ENCODE peak calls at places on chromosome 6, in six cellular contexts. One of them, this sample, is unnamed.

GRCh38 chr6:51473996-51474975 is 613.1 kb downstream of the PKHD1 start:
- DNase-seq in AG10803: no peak
- DNase-seq in WERI-Rb-1: no peak
- DNase-seq in left ventricle myocardium inferior: no peak
- DNase-seq in heart left ventricle: no peak
- DNase-seq in cardiac fibroblast: no peak
- DNase-seq in this sample: no peak

GRCh38 chr6:116016846-116017545 is 43.7 kb downstream of the FRK start:
- DNase-seq in heart left ventricle: no peak
- DNase-seq in AG10803: no peak
- DNase-seq in WERI-Rb-1: no peak
- DNase-seq in cardiac fibroblast: peak
- DNase-seq in left ventricle myocardium inferior: no peak
- DNase-seq in this sample: no peak

GRCh38 chr6:7615611-7616383 is 25.8 kb downstream of the SNRNP48 start:
- DNase-seq in left ventricle myocardium inferior: no peak
- DNase-seq in cardiac fibroblast: peak
- DNase-seq in WERI-Rb-1: peak
- DNase-seq in AG10803: peak
- DNase-seq in heart left ventricle: no peak
- DNase-seq in this sample: peak

GRCh38 chr6:34189806-34190503 is 44.1 kb upstream of the GRM4 start:
- DNase-seq in left ventricle myocardium inferior: peak
- DNase-seq in WERI-Rb-1: no peak
- DNase-seq in heart left ventricle: no peak
- DNase-seq in cardiac fibroblast: no peak
- DNase-seq in AG10803: no peak
- DNase-seq in this sample: no peak

GRCh38 chr6:55980627-55981211 is 105.3 kb upstream of the BMP5 start:
- DNase-seq in AG10803: peak
- DNase-seq in cardiac fibroblast: peak
- DNase-seq in heart left ventricle: peak
- DNase-seq in WERI-Rb-1: peak
- DNase-seq in left ventricle myocardium inferior: no peak
- DNase-seq in this sample: peak

GRCh38 chr6:39361657-39362486 is 39.4 kb upstream of the KCNK16 start:
- DNase-seq in AG10803: peak
- DNase-seq in left ventricle myocardium inferior: peak
- DNase-seq in heart left ventricle: peak
- DNase-seq in WERI-Rb-1: peak
- DNase-seq in cardiac fibroblast: peak
- DNase-seq in this sample: peak

GRCh38 chr6:118679293-118679692 is 27.9 kb upstream of the CEP85L start:
- DNase-seq in heart left ventricle: no peak
- DNase-seq in WERI-Rb-1: no peak
- DNase-seq in cardiac fibroblast: peak
- DNase-seq in left ventricle myocardium inferior: no peak
- DNase-seq in AG10803: peak
- DNase-seq in this sample: no peak

GRCh38 chr6:56866917-56867522 is 87.9 kb upstream of the BEND6 start:
- DNase-seq in left ventricle myocardium inferior: no peak
- DNase-seq in AG10803: no peak
- DNase-seq in WERI-Rb-1: no peak
- DNase-seq in heart left ventricle: no peak
- DNase-seq in cardiac fibroblast: peak
- DNase-seq in this sample: no peak

GRCh38 chr6:41416165-41416837 is 80.9 kb downstream of the NCR2 start:
- DNase-seq in cardiac fibroblast: no peak
- DNase-seq in heart left ventricle: no peak
- DNase-seq in WERI-Rb-1: peak
- DNase-seq in left ventricle myocardium inferior: no peak
- DNase-seq in AG10803: no peak
- DNase-seq in this sample: no peak

GRCh38 chr6:18148304-18149025 is 6.4 kb downstream of the TPMT start:
- DNase-seq in left ventricle myocardium inferior: no peak
- DNase-seq in cardiac fibroblast: peak
- DNase-seq in AG10803: peak
- DNase-seq in heart left ventricle: no peak
- DNase-seq in WERI-Rb-1: no peak
- DNase-seq in this sample: peak

DNA sequence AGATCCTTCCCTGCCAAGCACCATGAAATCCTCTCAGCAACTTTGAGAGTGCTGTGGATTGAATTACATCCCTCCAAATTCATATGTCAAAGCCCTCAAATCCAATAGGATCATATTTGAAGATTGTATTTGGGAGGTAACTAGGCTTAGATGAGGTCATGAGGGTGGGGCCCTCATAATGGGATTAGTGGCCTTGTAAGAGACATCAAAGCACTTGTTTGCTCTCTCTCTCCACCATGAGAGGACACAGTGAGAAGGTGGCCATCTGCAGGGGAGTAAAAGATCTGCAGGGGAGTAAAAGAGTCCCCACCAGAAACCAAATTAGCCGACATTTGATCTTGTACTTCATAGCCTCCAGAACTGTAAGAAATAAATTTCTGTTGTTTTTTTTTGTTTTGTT is 298.2 kb downstream of the SAMD5 start:
- DNase-seq in WERI-Rb-1: no peak
- DNase-seq in heart left ventricle: no peak
- DNase-seq in left ventricle myocardium inferior: no peak
- DNase-seq in AG10803: no peak
- DNase-seq in cardiac fibroblast: no peak
- DNase-seq in this sample: no peak
- TF ChIP-seq CTCF in WERI-Rb-1: no peak
- TF ChIP-seq CTCF in heart left ventricle: no peak
- TF ChIP-seq CTCF in left ventricle myocardium inferior: no peak
- TF ChIP-seq CTCF in AG10803: no peak
- TF ChIP-seq CTCF in cardiac fibroblast: no peak
- TF ChIP-seq CTCF in this sample: no peak

DNA sequence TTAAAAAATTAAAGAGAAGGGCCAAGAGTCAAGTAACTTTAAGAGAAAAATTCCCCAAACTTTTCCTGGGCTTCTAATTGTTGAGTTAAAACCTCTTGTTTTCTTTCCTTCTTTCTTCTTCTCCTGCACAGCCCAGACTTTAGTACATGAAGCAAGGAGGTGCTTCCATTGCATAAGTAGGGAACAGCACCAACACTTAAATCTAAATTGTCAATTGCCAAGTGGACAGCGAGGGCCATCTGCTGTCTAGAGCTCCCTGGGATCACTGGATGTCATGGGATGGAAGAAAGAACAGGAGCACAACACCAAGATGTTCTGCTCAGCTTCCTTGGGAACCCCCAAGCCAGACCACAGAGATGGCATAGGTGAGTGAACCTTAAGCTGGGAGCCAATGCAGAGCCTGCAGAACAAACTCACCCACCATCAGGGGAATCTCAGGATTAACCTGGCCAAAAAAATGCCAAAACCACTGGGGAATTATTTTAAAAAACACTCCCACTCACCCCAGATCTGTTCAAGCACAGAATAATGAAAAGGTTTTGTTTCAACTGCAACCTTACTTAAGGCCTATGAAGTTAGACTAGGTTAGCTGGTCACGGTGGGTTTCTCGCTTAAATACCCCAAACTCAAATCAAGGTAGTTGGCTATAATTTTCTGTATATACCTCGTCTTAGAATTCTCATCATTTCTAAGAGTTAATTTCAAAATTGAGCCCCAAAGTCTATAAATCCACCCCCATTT is 67.8 kb downstream of the TNFRSF21 start:
- DNase-seq in cardiac fibroblast: peak
- DNase-seq in WERI-Rb-1: peak
- DNase-seq in left ventricle myocardium inferior: no peak
- DNase-seq in AG10803: peak
- DNase-seq in heart left ventricle: no peak
- DNase-seq in this sample: no peak
- TF ChIP-seq CTCF in cardiac fibroblast: peak
- TF ChIP-seq CTCF in WERI-Rb-1: peak
- TF ChIP-seq CTCF in left ventricle myocardium inferior: no peak
- TF ChIP-seq CTCF in AG10803: peak
- TF ChIP-seq CTCF in heart left ventricle: no peak
- TF ChIP-seq CTCF in this sample: no peak

DNA sequence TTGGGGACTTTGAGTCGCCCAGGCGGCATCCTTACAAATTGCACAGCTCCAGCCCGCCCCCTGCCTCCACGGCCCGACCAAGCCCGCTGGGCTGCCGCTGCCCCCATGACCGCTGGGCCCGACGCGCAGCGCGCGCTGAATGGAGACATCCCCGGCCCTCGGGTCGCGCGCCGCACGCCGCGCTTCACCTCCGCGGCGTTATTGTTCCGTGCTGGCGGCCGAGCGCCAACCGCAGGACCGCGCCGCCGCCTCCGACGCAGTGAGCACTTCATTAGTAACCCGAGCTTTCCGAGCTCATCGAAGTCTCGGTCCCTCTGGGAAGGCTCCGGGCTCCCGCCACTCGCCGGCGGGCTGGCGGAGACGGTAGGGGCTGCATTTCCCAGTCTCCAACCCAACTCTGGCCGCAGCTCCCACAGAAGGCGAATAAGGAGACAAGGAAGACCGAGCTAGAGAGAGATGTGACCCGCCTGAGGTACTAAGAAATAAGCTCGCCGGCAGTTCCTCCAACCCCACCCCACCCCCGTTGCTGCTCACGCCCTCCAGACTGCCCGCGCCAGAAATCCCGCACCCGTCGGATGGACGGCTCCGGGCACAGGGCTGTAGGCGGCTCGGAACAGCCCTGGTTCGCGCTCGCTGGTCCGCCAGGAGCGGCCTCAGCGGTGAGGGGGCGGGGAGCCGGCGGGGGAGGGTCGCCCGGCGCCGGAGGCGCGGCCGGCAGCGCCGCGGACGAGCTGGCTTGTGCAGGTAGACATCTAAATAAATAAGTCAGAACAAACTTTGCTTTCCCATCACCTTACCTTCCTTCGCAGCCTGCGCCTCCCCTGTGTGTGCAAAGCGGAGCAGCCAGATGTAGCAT is 683 bp downstream of the EPHA7 start:
- DNase-seq in heart left ventricle: peak
- DNase-seq in cardiac fibroblast: peak
- DNase-seq in WERI-Rb-1: peak
- DNase-seq in left ventricle myocardium inferior: peak
- DNase-seq in AG10803: no peak
- DNase-seq in this sample: no peak
- TF ChIP-seq CTCF in heart left ventricle: no peak
- TF ChIP-seq CTCF in cardiac fibroblast: no peak
- TF ChIP-seq CTCF in WERI-Rb-1: peak
- TF ChIP-seq CTCF in left ventricle myocardium inferior: no peak
- TF ChIP-seq CTCF in AG10803: no peak
- TF ChIP-seq CTCF in this sample: no peak

DNA sequence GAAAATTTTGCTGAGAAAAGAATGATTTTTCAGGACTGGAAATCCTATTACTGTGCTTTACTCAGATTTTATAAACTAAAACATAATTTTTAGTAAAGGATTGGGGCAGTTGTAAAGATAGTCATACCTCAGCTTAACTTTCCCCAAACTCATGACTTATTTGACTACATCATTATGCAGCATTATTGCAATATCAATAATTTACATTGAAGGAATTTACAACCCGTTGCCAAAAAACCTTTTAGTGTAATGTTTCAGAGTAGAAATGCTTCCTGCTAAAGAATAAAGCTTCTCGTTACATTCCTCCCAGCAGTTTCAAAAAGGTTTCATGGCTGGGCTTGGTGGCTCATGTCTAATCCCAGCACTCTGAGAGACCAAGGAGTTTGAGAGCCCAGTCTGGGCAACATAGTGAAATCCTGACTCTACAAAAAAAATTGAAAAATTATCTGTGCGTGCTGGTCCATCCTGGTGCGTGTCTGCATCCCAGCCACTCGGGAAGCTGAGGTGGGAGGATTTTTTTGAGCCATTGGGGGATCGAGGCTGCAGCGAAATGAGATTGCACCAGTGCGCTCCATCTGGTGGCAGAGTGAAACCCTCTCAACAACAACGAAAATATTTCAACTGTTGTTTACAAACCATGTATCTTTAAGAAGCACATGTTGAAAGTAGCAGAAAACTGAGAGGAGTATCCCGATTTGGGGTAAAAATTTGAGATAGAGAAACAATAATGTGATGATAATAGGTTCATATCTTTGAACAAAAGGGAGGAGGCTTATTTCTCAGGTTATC is 4.4 kb downstream of the AMD1 start:
- DNase-seq in WERI-Rb-1: peak
- DNase-seq in heart left ventricle: no peak
- DNase-seq in cardiac fibroblast: peak
- DNase-seq in left ventricle myocardium inferior: no peak
- DNase-seq in AG10803: peak
- DNase-seq in this sample: no peak
- TF ChIP-seq CTCF in WERI-Rb-1: peak
- TF ChIP-seq CTCF in heart left ventricle: peak
- TF ChIP-seq CTCF in cardiac fibroblast: peak
- TF ChIP-seq CTCF in left ventricle myocardium inferior: peak
- TF ChIP-seq CTCF in AG10803: peak
- TF ChIP-seq CTCF in this sample: peak

GRCh38 chr6:144248470-144249301 is 36.4 kb upstream of the UTRN start:
- DNase-seq in AG10803: peak
- DNase-seq in WERI-Rb-1: no peak
- DNase-seq in left ventricle myocardium inferior: no peak
- DNase-seq in cardiac fibroblast: peak
- DNase-seq in heart left ventricle: no peak
- DNase-seq in this sample: peak

GRCh38 chr6:144248003-144248402 is 37.1 kb upstream of the UTRN start:
- DNase-seq in heart left ventricle: no peak
- DNase-seq in cardiac fibroblast: no peak
- DNase-seq in left ventricle myocardium inferior: no peak
- DNase-seq in WERI-Rb-1: no peak
- DNase-seq in AG10803: no peak
- DNase-seq in this sample: no peak

GRCh38 chr6:144244688-144245087 is 40.4 kb upstream of the UTRN start:
- DNase-seq in heart left ventricle: no peak
- DNase-seq in AG10803: no peak
- DNase-seq in cardiac fibroblast: no peak
- DNase-seq in WERI-Rb-1: no peak
- DNase-seq in left ventricle myocardium inferior: no peak
- DNase-seq in this sample: no peak
- TF ChIP-seq CTCF in heart left ventricle: no peak
- TF ChIP-seq CTCF in AG10803: no peak
- TF ChIP-seq CTCF in cardiac fibroblast: no peak
- TF ChIP-seq CTCF in WERI-Rb-1: no peak
- TF ChIP-seq CTCF in left ventricle myocardium inferior: no peak
- TF ChIP-seq CTCF in this sample: no peak

GRCh38 chr6:167684276-167685104 is 142.2 kb upstream of the AFDN start:
- DNase-seq in WERI-Rb-1: no peak
- DNase-seq in heart left ventricle: no peak
- DNase-seq in left ventricle myocardium inferior: no peak
- DNase-seq in cardiac fibroblast: no peak
- DNase-seq in AG10803: no peak
- DNase-seq in this sample: no peak
- TF ChIP-seq CTCF in WERI-Rb-1: no peak
- TF ChIP-seq CTCF in heart left ventricle: no peak
- TF ChIP-seq CTCF in left ventricle myocardium inferior: no peak
- TF ChIP-seq CTCF in cardiac fibroblast: no peak
- TF ChIP-seq CTCF in AG10803: no peak
- TF ChIP-seq CTCF in this sample: no peak

This sample was measured in HFF-Myc.